ENCODE peak calls at places on chromosomes 13 and 19, in five cellular contexts. M is lung, D is HCT116, O is DND-41, Y is fibroblast of lung. T is an unnamed sample.

GRCh38 chr19:48247212-48247611 is 8.5 kb downstream of the CARD8 start:
- DNase-seq in O (no peak), D (no peak), M (no peak), Y (no peak), T (no peak)

GRCh38 chr13:87356314-87356713 is 314.9 kb upstream of the SLITRK5 start:
- DNase-seq in O (no peak), D (no peak), Y (no peak), M (no peak), T (no peak)

GRCh38 chr19:35712910-35713845 is 4.6 kb upstream of the KMT2B start:
- DNase-seq in D (no peak), O (no peak), Y (no peak), M (no peak), T (no peak)

GRCh38 chr19:45881909-45882528 is 3.9 kb downstream of the IRF2BP1 start:
- DNase-seq in M (no peak), Y (no peak), O (no peak), D (no peak), T (no peak)

GRCh38 chr19:7194566-7194965 is 99.6 kb downstream of the INSR start:
- DNase-seq in M (no peak), D (no peak), O (no peak), Y (no peak), T (no peak)

GRCh38 chr19:55400281-55401087 is 7.1 kb downstream of the UBE2S start:
- DNase-seq in D (no peak), Y (no peak), M (no peak), O (no peak), T (no peak)

GRCh38 chr13:106599875-106600797 is 32.2 kb upstream of the ARGLU1 start:
- DNase-seq in O (peak; percentile 57), D (no peak), M (no peak), Y (peak; percentile 84), T (no peak)

GRCh38 chr13:76630629-76631028 is 255.6 kb downstream of the KCTD12 start:
- DNase-seq in M (no peak), O (no peak), Y (no peak), D (no peak), T (no peak)

GRCh38 chr19:46478356-46478986 is 7.1 kb upstream of the PNMA8A start:
- DNase-seq in O (no peak), D (no peak), M (no peak), Y (peak; percentile 83), T (no peak)

GRCh38 chr13:70874646-70875045 is 766.4 kb upstream of the KLHL1 start:
- DNase-seq in D (no peak), M (no peak), Y (no peak), O (no peak), T (no peak)

DNA sequence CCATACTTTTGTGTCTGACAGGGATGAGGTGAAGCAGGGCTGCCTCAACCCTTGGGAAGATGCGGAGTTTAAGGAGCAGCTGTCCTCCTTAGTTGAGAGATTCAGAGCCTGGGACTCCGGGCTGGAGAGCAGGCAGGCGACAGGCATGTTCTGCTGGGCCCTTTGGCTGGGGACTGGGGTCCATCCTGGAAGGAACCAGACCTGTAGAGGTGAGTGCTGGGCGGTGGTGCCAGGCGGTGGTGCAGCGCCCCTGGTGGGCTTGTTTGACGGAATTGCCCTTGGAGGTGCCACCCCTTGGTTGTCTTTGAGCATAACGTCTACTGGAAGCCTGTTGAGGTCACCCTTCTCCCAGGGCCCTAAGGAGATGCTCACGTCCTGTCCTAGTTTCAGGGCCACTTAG is 20.6 kb upstream of the SLC15A1 start:
- DNase-seq in M (no peak), Y (no peak), D (no peak), O (no peak), T (no peak)
- TF ChIP-seq CTCF in M (no peak), Y (no peak), D (peak; percentile 35), O (peak; percentile 9), T (no peak)

GRCh38 chr13:50466554-50466953 is 376.9 kb downstream of the DLEU7 start:
- DNase-seq in M (no peak), D (no peak), Y (no peak), O (no peak), T (no peak)
- H3K27ac ChIP-seq in M (no peak overlapping the region), D (no peak overlapping the region), Y (no peak overlapping the region), O (no peak overlapping the region), T (no peak overlapping the region)

GRCh38 chr19:58554494-58555368 is at the start of gene CHMP2A:
- DNase-seq in D (peak; percentile 93), M (peak; percentile 98), Y (peak; percentile 96), O (peak; percentile 98), T (peak; percentile 95)
- TF ChIP-seq CTCF in D (no peak), M (no peak), Y (no peak), O (peak; percentile 11), T (no peak)

GRCh38 chr13:21212138-21212775 is 35.8 kb downstream of the MRPL57 start:
- DNase-seq in Y (no peak), O (no peak), M (no peak), D (no peak), T (no peak)
- H3K27ac ChIP-seq in Y (no peak overlapping the region), O (peak overlapping the region; percentile 48), M (no peak overlapping the region), D (no peak overlapping the region), T (no peak overlapping the region)

DNA sequence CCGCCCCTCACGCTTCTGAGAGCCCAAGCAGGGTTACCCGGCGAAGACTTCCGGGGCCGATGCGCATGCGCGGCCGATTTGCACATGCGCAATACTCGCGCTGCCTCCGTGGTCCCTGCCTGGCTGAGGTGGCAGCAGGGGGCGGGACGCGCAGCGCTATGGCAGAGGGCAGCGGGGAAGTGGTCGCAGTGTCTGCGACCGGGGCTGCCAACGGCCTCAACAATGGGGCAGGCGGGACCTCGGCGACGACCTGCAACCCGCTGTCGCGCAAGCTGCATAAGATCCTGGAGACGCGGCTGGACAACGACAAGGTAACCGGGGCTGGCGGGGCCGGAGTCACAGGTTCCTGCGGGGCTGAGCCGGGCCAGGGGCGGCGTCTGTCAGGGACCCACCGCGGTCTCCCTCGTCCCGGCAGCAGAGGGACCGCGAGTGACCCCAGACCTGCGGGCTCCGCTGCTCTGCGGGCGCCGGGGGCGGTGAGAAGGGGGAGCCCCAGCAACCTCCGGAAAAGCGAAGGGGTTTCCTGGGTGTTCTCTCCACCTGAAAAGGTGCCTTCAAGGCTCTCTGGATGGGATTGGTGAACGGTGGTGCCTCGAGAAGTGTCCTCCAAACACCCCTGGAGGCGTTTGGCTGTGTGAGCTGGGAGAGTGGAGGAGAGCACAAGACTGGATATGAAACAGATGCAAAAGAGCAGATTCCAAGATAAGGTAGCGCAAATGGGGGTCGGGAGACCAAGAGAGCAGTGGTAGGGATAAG is at the start of gene COG6:
- DNase-seq in D (peak; percentile 77), O (peak; percentile 94), M (peak; percentile 93), Y (peak; percentile 77), T (peak; percentile 86)
- TF ChIP-seq CTCF in D (no peak), O (peak; percentile 18), M (no peak), Y (no peak), T (peak; percentile 15)

DNA sequence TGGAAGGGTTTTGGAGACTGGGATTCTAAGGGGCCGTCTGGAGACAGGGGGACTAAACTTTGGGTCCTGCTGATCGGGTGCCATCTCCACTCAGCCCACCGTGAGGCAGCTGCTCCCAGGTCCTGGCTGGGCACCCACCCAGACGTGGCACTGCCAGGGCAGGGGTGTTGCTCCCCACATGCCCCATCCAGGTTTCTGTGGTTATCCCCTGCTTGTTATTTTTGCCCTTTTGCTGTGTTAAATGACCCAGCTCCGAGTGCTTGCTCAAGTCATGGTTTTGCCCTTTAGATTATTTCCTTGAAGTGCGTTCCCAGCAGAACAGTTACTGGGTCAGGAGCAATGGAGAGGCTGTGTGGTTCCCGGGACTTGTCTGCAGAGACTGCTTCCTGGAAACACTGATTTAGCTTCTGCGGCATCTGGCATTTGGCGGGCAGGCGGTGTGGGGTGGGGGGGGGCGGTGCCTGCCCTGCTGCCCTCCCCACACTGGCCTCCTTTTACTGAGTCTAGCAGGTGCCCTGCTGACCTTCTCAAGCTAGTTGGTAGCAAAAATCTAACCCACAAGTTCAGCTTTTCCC is 1.9 kb downstream of the RAB11B start:
- DNase-seq in M (peak; percentile 60), D (no peak), Y (peak; percentile 29), O (no peak), T (no peak)
- H3K27ac ChIP-seq in M (peak overlapping the region; percentile 79), D (no peak overlapping the region), Y (no peak overlapping the region), O (no peak overlapping the region), T (no peak overlapping the region)

DNA sequence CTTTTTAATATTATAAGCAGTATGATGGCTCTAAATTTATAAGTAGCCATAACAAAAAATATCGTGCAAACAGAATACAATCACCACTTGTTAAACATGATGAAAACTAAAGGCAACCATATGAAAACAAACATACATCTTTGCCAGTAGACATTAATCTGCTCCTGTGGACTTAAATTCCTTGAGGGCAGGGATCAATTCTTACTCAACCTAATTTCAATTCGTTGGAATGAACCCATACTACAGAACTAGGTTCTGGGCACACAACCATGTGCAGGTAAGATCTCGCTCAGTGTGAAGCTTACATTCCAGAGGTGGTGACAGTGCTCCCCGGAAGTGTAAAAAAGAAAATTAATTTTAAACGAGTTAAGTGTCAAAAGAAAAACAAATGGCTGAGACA is 13.4 kb downstream of the TBC1D4 start:
- DNase-seq in M (no peak), D (no peak), Y (no peak), O (no peak), T (no peak)
- TF ChIP-seq CTCF in M (no peak), D (no peak), Y (no peak), O (no peak), T (no peak)

GRCh38 chr13:26017932-26018690 is 33.7 kb downstream of the SHISA2 start:
- DNase-seq in O (no peak), D (no peak), M (no peak), Y (peak; percentile 48), T (no peak)
- H3K27ac ChIP-seq in O (peak overlapping the region; percentile 53), D (no peak overlapping the region), M (peak overlapping the region; percentile 5), Y (no peak overlapping the region), T (no peak overlapping the region)

T was measured in CD4-positive, alpha-beta T cell.